ENCODE peak calls at places on chromosome 2, in eight cellular contexts. One of them, this sample, is unnamed. For H3K9me3 and H3K4me1, the result is how much of the 10 kb centered on the place peaks cover.

GRCh38 chr2:45458909-45459563 is 152.0 kb downstream of the SRBD1 start:
- DNase-seq in kidney: no peak
- DNase-seq in CD8-positive, alpha-beta memory T cell: no peak
- DNase-seq in heart left ventricle: peak
- DNase-seq in breast epithelium: peak
- DNase-seq in right atrium auricular region: peak
- DNase-seq in mammary epithelial cell: peak
- DNase-seq in thoracic aorta: peak
- DNase-seq in this sample: peak

GRCh38 chr2:169476459-169476858 is 2.8 kb upstream of the BBS5 start:
- DNase-seq in heart left ventricle: no peak
- DNase-seq in thoracic aorta: no peak
- DNase-seq in right atrium auricular region: no peak
- DNase-seq in mammary epithelial cell: peak
- DNase-seq in CD8-positive, alpha-beta memory T cell: no peak
- DNase-seq in kidney: no peak
- DNase-seq in breast epithelium: no peak
- DNase-seq in this sample: no peak

GRCh38 chr2:147588191-147588590 is 256.6 kb upstream of the ACVR2A start:
- DNase-seq in kidney: no peak
- DNase-seq in breast epithelium: no peak
- DNase-seq in heart left ventricle: no peak
- DNase-seq in CD8-positive, alpha-beta memory T cell: no peak
- DNase-seq in right atrium auricular region: no peak
- DNase-seq in thoracic aorta: no peak
- DNase-seq in mammary epithelial cell: peak
- DNase-seq in this sample: no peak

GRCh38 chr2:70463581-70463980 is 90.0 kb downstream of the TGFA start:
- DNase-seq in kidney: no peak
- DNase-seq in breast epithelium: no peak
- DNase-seq in right atrium auricular region: no peak
- DNase-seq in CD8-positive, alpha-beta memory T cell: no peak
- DNase-seq in heart left ventricle: no peak
- DNase-seq in mammary epithelial cell: no peak
- DNase-seq in thoracic aorta: no peak
- DNase-seq in this sample: no peak

GRCh38 chr2:74147729-74148456 is at the start of gene BOLA3:
- DNase-seq in kidney: peak
- DNase-seq in thoracic aorta: peak
- DNase-seq in right atrium auricular region: peak
- DNase-seq in heart left ventricle: peak
- DNase-seq in breast epithelium: peak
- DNase-seq in mammary epithelial cell: peak
- DNase-seq in CD8-positive, alpha-beta memory T cell: peak
- DNase-seq in this sample: peak

GRCh38 chr2:7692657-7693161 is 775.5 kb downstream of the RNF144A start:
- DNase-seq in mammary epithelial cell: peak
- DNase-seq in heart left ventricle: peak
- DNase-seq in breast epithelium: no peak
- DNase-seq in thoracic aorta: peak
- DNase-seq in right atrium auricular region: peak
- DNase-seq in kidney: no peak
- DNase-seq in CD8-positive, alpha-beta memory T cell: no peak
- DNase-seq in this sample: no peak

GRCh38 chr2:14745288-14746076 is 113.0 kb downstream of the LRATD1 start:
- DNase-seq in thoracic aorta: no peak
- DNase-seq in right atrium auricular region: no peak
- DNase-seq in breast epithelium: no peak
- DNase-seq in heart left ventricle: no peak
- DNase-seq in CD8-positive, alpha-beta memory T cell: no peak
- DNase-seq in mammary epithelial cell: no peak
- DNase-seq in kidney: no peak
- DNase-seq in this sample: no peak

GRCh38 chr2:217980036-217980435 is 22.8 kb downstream of the TNS1 start:
- DNase-seq in breast epithelium: no peak
- DNase-seq in right atrium auricular region: peak
- DNase-seq in CD8-positive, alpha-beta memory T cell: peak
- DNase-seq in mammary epithelial cell: no peak
- DNase-seq in heart left ventricle: no peak
- DNase-seq in kidney: peak
- DNase-seq in thoracic aorta: no peak
- DNase-seq in this sample: no peak

GRCh38 chr2:225173909-225174308 is 131.6 kb upstream of the DOCK10 start:
- DNase-seq in mammary epithelial cell: no peak
- DNase-seq in breast epithelium: no peak
- DNase-seq in kidney: no peak
- DNase-seq in CD8-positive, alpha-beta memory T cell: no peak
- DNase-seq in thoracic aorta: no peak
- DNase-seq in right atrium auricular region: no peak
- DNase-seq in heart left ventricle: no peak
- DNase-seq in this sample: no peak

GRCh38 chr2:26534865-26535662 is 57.1 kb upstream of the OTOF start:
- DNase-seq in mammary epithelial cell: no peak
- DNase-seq in CD8-positive, alpha-beta memory T cell: no peak
- DNase-seq in right atrium auricular region: no peak
- DNase-seq in kidney: no peak
- DNase-seq in thoracic aorta: no peak
- DNase-seq in heart left ventricle: no peak
- DNase-seq in breast epithelium: no peak
- DNase-seq in this sample: no peak

GRCh38 chr2:42922790-42923631 is 130.6 kb upstream of the HAAO start:
- DNase-seq in mammary epithelial cell: peak
- DNase-seq in CD8-positive, alpha-beta memory T cell: no peak
- DNase-seq in breast epithelium: peak
- DNase-seq in kidney: no peak
- DNase-seq in heart left ventricle: no peak
- DNase-seq in thoracic aorta: peak
- DNase-seq in right atrium auricular region: peak
- DNase-seq in this sample: peak

GRCh38 chr2:47645246-47645645 is 137.7 kb upstream of the MSH6 start:
- DNase-seq in heart left ventricle: no peak
- DNase-seq in kidney: no peak
- DNase-seq in thoracic aorta: no peak
- DNase-seq in mammary epithelial cell: no peak
- DNase-seq in right atrium auricular region: no peak
- DNase-seq in CD8-positive, alpha-beta memory T cell: no peak
- DNase-seq in breast epithelium: no peak
- DNase-seq in this sample: no peak

GRCh38 chr2:222900354-222900753 is 39.5 kb downstream of the ACSL3 start:
- DNase-seq in kidney: no peak
- DNase-seq in heart left ventricle: no peak
- DNase-seq in mammary epithelial cell: no peak
- DNase-seq in CD8-positive, alpha-beta memory T cell: no peak
- DNase-seq in right atrium auricular region: no peak
- DNase-seq in breast epithelium: no peak
- DNase-seq in thoracic aorta: no peak
- DNase-seq in this sample: no peak

GRCh38 chr2:195419033-195419432 is 238.0 kb upstream of the SLC39A10 start:
- DNase-seq in mammary epithelial cell: no peak
- DNase-seq in thoracic aorta: no peak
- DNase-seq in right atrium auricular region: no peak
- DNase-seq in CD8-positive, alpha-beta memory T cell: no peak
- DNase-seq in heart left ventricle: no peak
- DNase-seq in breast epithelium: no peak
- DNase-seq in kidney: no peak
- DNase-seq in this sample: no peak

GRCh38 chr2:215619989-215620388 is 184.1 kb upstream of the FN1 start:
- DNase-seq in heart left ventricle: no peak
- DNase-seq in kidney: peak
- DNase-seq in breast epithelium: no peak
- DNase-seq in CD8-positive, alpha-beta memory T cell: no peak
- DNase-seq in mammary epithelial cell: no peak
- DNase-seq in right atrium auricular region: no peak
- DNase-seq in thoracic aorta: no peak
- DNase-seq in this sample: no peak

GRCh38 chr2:119174993-119175347 is 16.4 kb upstream of the C1QL2 start:
- DNase-seq in thoracic aorta: no peak
- DNase-seq in heart left ventricle: no peak
- DNase-seq in breast epithelium: no peak
- DNase-seq in kidney: no peak
- DNase-seq in CD8-positive, alpha-beta memory T cell: no peak
- DNase-seq in mammary epithelial cell: no peak
- DNase-seq in right atrium auricular region: no peak
- DNase-seq in this sample: no peak

GRCh38 chr2:181235683-181236459 is 221.3 kb upstream of the ITGA4 start:
- DNase-seq in right atrium auricular region: no peak
- DNase-seq in thoracic aorta: no peak
- DNase-seq in CD8-positive, alpha-beta memory T cell: no peak
- DNase-seq in mammary epithelial cell: no peak
- DNase-seq in heart left ventricle: no peak
- DNase-seq in kidney: no peak
- DNase-seq in breast epithelium: no peak
- DNase-seq in this sample: no peak

GRCh38 chr2:225008179-225008829 is 34.0 kb downstream of the DOCK10 start:
- DNase-seq in kidney: no peak
- DNase-seq in mammary epithelial cell: no peak
- DNase-seq in breast epithelium: no peak
- DNase-seq in thoracic aorta: no peak
- DNase-seq in right atrium auricular region: no peak
- DNase-seq in heart left ventricle: no peak
- DNase-seq in CD8-positive, alpha-beta memory T cell: no peak
- DNase-seq in this sample: no peak

GRCh38 chr2:158414538-158414937 is 42.0 kb downstream of the CCDC148 start:
- DNase-seq in thoracic aorta: no peak
- DNase-seq in kidney: no peak
- DNase-seq in CD8-positive, alpha-beta memory T cell: no peak
- DNase-seq in right atrium auricular region: no peak
- DNase-seq in heart left ventricle: no peak
- DNase-seq in breast epithelium: no peak
- DNase-seq in mammary epithelial cell: peak
- DNase-seq in this sample: no peak

GRCh38 chr2:193695367-193695766 is 1500.6 kb upstream of the TMEFF2 start:
- DNase-seq in heart left ventricle: no peak
- DNase-seq in CD8-positive, alpha-beta memory T cell: no peak
- DNase-seq in thoracic aorta: no peak
- DNase-seq in breast epithelium: no peak
- DNase-seq in kidney: no peak
- DNase-seq in right atrium auricular region: no peak
- DNase-seq in mammary epithelial cell: peak
- DNase-seq in this sample: no peak

GRCh38 chr2:191109888-191110287 is 40.9 kb downstream of the STAT4 start:
- DNase-seq in right atrium auricular region: no peak
- DNase-seq in kidney: no peak
- DNase-seq in mammary epithelial cell: no peak
- DNase-seq in thoracic aorta: no peak
- DNase-seq in breast epithelium: no peak
- DNase-seq in CD8-positive, alpha-beta memory T cell: no peak
- DNase-seq in heart left ventricle: no peak
- DNase-seq in this sample: no peak

GRCh38 chr2:121682396-121683298 is 33.4 kb upstream of the CLASP1 start:
- DNase-seq in breast epithelium: no peak
- DNase-seq in right atrium auricular region: no peak
- DNase-seq in thoracic aorta: no peak
- DNase-seq in kidney: no peak
- DNase-seq in heart left ventricle: no peak
- DNase-seq in mammary epithelial cell: no peak
- DNase-seq in CD8-positive, alpha-beta memory T cell: no peak
- DNase-seq in this sample: no peak
- H3K9me3 ChIP-seq in breast epithelium: under half
- H3K9me3 ChIP-seq in right atrium auricular region: under half
- H3K9me3 ChIP-seq in thoracic aorta: under half
- H3K9me3 ChIP-seq in kidney: under half
- H3K9me3 ChIP-seq in heart left ventricle: under half
- H3K9me3 ChIP-seq in mammary epithelial cell: under half
- H3K9me3 ChIP-seq in CD8-positive, alpha-beta memory T cell: under half
- H3K9me3 ChIP-seq in this sample: under half

GRCh38 chr2:160405077-160405865 is 88.3 kb downstream of the RBMS1 start:
- DNase-seq in breast epithelium: no peak
- DNase-seq in kidney: no peak
- DNase-seq in heart left ventricle: no peak
- DNase-seq in mammary epithelial cell: no peak
- DNase-seq in thoracic aorta: no peak
- DNase-seq in CD8-positive, alpha-beta memory T cell: no peak
- DNase-seq in right atrium auricular region: no peak
- DNase-seq in this sample: no peak
- H3K4me3 ChIP-seq in breast epithelium: peak
- H3K4me3 ChIP-seq in kidney: peak
- H3K4me3 ChIP-seq in heart left ventricle: peak
- H3K4me3 ChIP-seq in mammary epithelial cell: peak
- H3K4me3 ChIP-seq in thoracic aorta: peak
- H3K4me3 ChIP-seq in CD8-positive, alpha-beta memory T cell: peak
- H3K4me3 ChIP-seq in right atrium auricular region: peak
- H3K4me3 ChIP-seq in this sample: peak

GRCh38 chr2:98484652-98485452 is 40.2 kb downstream of the INPP4A start:
- DNase-seq in thoracic aorta: no peak
- DNase-seq in breast epithelium: no peak
- DNase-seq in CD8-positive, alpha-beta memory T cell: no peak
- DNase-seq in kidney: no peak
- DNase-seq in mammary epithelial cell: no peak
- DNase-seq in right atrium auricular region: no peak
- DNase-seq in heart left ventricle: no peak
- DNase-seq in this sample: no peak
- H3K4me1 ChIP-seq in thoracic aorta: under half
- H3K4me1 ChIP-seq in breast epithelium: under half
- H3K4me1 ChIP-seq in CD8-positive, alpha-beta memory T cell: half or more
- H3K4me1 ChIP-seq in kidney: under half
- H3K4me1 ChIP-seq in mammary epithelial cell: under half
- H3K4me1 ChIP-seq in right atrium auricular region: under half
- H3K4me1 ChIP-seq in heart left ventricle: under half
- H3K4me1 ChIP-seq in this sample: under half

GRCh38 chr2:239178954-239179353 is 221.9 kb downstream of the HDAC4 start:
- DNase-seq in CD8-positive, alpha-beta memory T cell: no peak
- DNase-seq in mammary epithelial cell: no peak
- DNase-seq in breast epithelium: no peak
- DNase-seq in right atrium auricular region: no peak
- DNase-seq in heart left ventricle: peak
- DNase-seq in thoracic aorta: no peak
- DNase-seq in kidney: peak
- DNase-seq in this sample: no peak

GRCh38 chr2:239179851-239180371 is 220.9 kb downstream of the HDAC4 start:
- DNase-seq in CD8-positive, alpha-beta memory T cell: no peak
- DNase-seq in breast epithelium: no peak
- DNase-seq in kidney: peak
- DNase-seq in heart left ventricle: peak
- DNase-seq in mammary epithelial cell: no peak
- DNase-seq in right atrium auricular region: no peak
- DNase-seq in thoracic aorta: no peak
- DNase-seq in this sample: no peak

GRCh38 chr2:239177325-239177724 is 223.5 kb downstream of the HDAC4 start:
- DNase-seq in kidney: peak
- DNase-seq in thoracic aorta: no peak
- DNase-seq in CD8-positive, alpha-beta memory T cell: no peak
- DNase-seq in heart left ventricle: peak
- DNase-seq in mammary epithelial cell: no peak
- DNase-seq in right atrium auricular region: no peak
- DNase-seq in breast epithelium: no peak
- DNase-seq in this sample: peak

GRCh38 chr2:239178484-239178883 is 222.3 kb downstream of the HDAC4 start:
- DNase-seq in thoracic aorta: no peak
- DNase-seq in CD8-positive, alpha-beta memory T cell: no peak
- DNase-seq in kidney: no peak
- DNase-seq in mammary epithelial cell: no peak
- DNase-seq in breast epithelium: no peak
- DNase-seq in heart left ventricle: peak
- DNase-seq in right atrium auricular region: no peak
- DNase-seq in this sample: peak

DNA sequence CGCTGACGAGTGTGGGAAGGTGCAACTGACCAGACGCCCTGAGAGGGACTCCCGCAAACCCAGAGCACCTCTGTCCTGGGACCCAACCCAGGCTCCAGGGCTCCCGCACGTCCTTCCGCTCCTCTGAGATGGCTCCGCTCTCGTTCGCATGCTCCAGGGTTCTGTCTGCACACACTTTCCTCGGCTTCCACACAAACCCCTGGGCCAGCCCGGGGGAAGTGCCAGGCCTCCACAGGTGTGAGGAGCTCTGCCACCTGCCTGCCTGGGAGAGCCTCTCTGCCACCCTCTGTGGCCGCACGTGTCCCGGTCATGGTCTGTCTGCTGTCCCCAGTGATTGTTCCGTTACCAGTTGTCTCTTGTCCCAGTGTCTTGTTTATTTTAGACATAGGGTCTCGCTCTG is 222.9 kb downstream of the HDAC4 start:
- DNase-seq in heart left ventricle: peak
- DNase-seq in CD8-positive, alpha-beta memory T cell: no peak
- DNase-seq in thoracic aorta: no peak
- DNase-seq in right atrium auricular region: no peak
- DNase-seq in mammary epithelial cell: no peak
- DNase-seq in breast epithelium: no peak
- DNase-seq in kidney: peak
- DNase-seq in this sample: no peak
- H3K9me3 ChIP-seq in heart left ventricle: under half
- H3K9me3 ChIP-seq in CD8-positive, alpha-beta memory T cell: under half
- H3K9me3 ChIP-seq in thoracic aorta: under half
- H3K9me3 ChIP-seq in right atrium auricular region: under half
- H3K9me3 ChIP-seq in mammary epithelial cell: under half
- H3K9me3 ChIP-seq in breast epithelium: under half
- H3K9me3 ChIP-seq in kidney: under half
- H3K9me3 ChIP-seq in this sample: under half